ENCODE peak calls at places on chromosomes 2 and 18, in ten cellular contexts. L is upper lobe of right lung, C is PC-3, F is endothelial cell of umbilical vein, M is H9, N is A673, B is IMR-90, H is mesenchymal stem cell, Z is H7, P is PC-9. E is an unnamed sample. For H3K27me3, the result is how much of the 10 kb centered on the place peaks cover.

GRCh38 chr2:9519250-9519649 is 36.4 kb downstream of the ADAM17 start:
- DNase-seq in B (peak), N (no peak), Z (no peak), C (no peak), P (no peak), L (no peak), F (no peak), H (peak), M (no peak), E (no peak)

GRCh38 chr2:167929461-167929860 is 317.9 kb downstream of the STK39 start:
- DNase-seq in L (no peak), B (no peak), M (no peak), Z (no peak), C (no peak), H (no peak), N (no peak), P (no peak), F (no peak), E (no peak)

GRCh38 chr2:139383532-139383931 is 603.3 kb upstream of the NXPH2 start:
- DNase-seq in C (no peak), M (no peak), N (no peak), Z (no peak), F (no peak), H (no peak), L (no peak), P (no peak), B (no peak), E (no peak)

GRCh38 chr2:233225230-233226068 is 26.0 kb upstream of the ATG16L1 start:
- DNase-seq in Z (no peak), N (no peak), F (no peak), H (no peak), L (no peak), M (no peak), B (no peak), P (peak), C (no peak), E (no peak)

GRCh38 chr18:23141022-23141999 is 6.0 kb downstream of the CABLES1 start:
- DNase-seq in L (no peak), F (no peak), P (no peak), Z (no peak), H (peak), B (no peak), N (no peak), C (no peak), M (no peak), E (no peak)

GRCh38 chr2:198587201-198587600 is 782.8 kb downstream of the PLCL1 start:
- DNase-seq in B (no peak), C (no peak), H (no peak), N (no peak), M (no peak), L (no peak), Z (no peak), F (no peak), P (no peak), E (no peak)

GRCh38 chr18:23929362-23929940 is 85.1 kb upstream of the TTC39C start:
- DNase-seq in F (no peak), N (no peak), M (no peak), L (no peak), Z (no peak), C (no peak), H (no peak), B (no peak), P (no peak), E (no peak)

GRCh38 chr2:168466834-168467565 is 10.9 kb downstream of the CERS6 start:
- DNase-seq in N (no peak), P (no peak), M (no peak), B (no peak), Z (no peak), H (no peak), F (peak), C (no peak), L (no peak), E (no peak)

GRCh38 chr2:53356291-53356905 is 411.2 kb upstream of the CHAC2 start:
- DNase-seq in F (no peak), N (no peak), M (peak), H (no peak), Z (no peak), P (no peak), L (no peak), C (no peak), B (no peak), E (no peak)

DNA sequence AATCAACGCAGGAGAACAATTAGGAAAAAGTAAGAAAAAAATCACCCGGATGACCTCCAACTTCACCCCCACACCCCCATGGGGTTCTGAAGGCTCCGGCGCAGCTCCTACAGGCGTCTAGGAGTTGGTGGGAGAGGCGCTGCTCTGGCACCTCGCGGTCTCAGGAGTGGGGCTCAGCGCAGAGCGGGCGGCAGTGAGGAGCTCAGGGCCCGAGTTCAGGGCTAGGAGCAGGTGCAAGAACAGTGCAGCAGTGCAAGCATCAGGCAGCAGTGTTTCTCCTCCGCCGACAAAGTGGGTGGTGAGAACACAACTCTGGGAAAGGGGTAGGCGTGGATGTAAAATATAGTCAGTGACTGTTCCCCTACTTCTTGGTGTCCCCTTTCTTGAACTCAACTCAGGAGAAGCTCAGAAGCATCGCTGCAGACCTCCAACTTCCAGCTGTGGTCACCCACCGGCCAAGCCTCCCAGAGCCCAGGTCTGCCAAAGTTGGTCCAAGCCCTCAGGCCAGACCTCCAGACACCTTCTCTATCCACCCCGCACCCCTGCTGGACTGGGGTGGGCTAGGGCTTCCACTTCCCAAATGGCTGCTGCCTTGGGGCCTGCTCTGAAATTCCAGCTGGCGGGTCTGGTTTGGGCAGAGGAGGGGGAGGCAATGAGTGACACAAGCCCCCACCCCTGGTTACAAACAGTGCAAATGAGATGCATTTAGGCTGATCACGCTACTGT is 14.3 kb downstream of the POU3F3 start:
- DNase-seq in L (no peak), B (no peak), N (no peak), P (no peak), F (no peak), Z (peak), C (no peak), H (no peak), M (peak), E (no peak)
- H3K27me3 ChIP-seq in L (half or more), B (half or more), N (half or more), P (half or more), F (half or more), Z (half or more), C (half or more), H (half or more), M (half or more), E (half or more)

GRCh38 chr2:111957872-111958354 is 59.5 kb downstream of the MERTK start:
- DNase-seq in B (no peak), L (no peak), H (no peak), N (no peak), P (no peak), F (no peak), Z (no peak), M (no peak), C (no peak), E (no peak)
- H3K27me3 ChIP-seq in B (under half), L (under half), H (under half), N (under half), P (under half), F (under half), Z (under half), M (under half), C (under half), E (under half)

GRCh38 chr18:50196261-50196660 is 1.3 kb upstream of the MYO5B start:
- DNase-seq in M (no peak), C (no peak), N (no peak), B (no peak), P (no peak), H (no peak), L (no peak), Z (no peak), F (no peak), E (no peak)
- H3K27me3 ChIP-seq in M (under half), C (under half), N (half or more), B (under half), P (under half), H (half or more), L (under half), Z (under half), F (under half), E (half or more)

GRCh38 chr2:164948540-164948939 is 6.8 kb downstream of the SLC38A11 start:
- DNase-seq in N (no peak), B (no peak), P (no peak), L (no peak), F (peak), M (no peak), Z (no peak), H (no peak), C (no peak), E (no peak)

GRCh38 chr2:164953279-164953678 is 2.0 kb downstream of the SLC38A11 start:
- DNase-seq in C (no peak), M (no peak), F (no peak), H (no peak), N (no peak), L (no peak), Z (no peak), P (no peak), B (no peak), E (no peak)

GRCh38 chr2:164954186-164954585 is 1.1 kb downstream of the SLC38A11 start:
- DNase-seq in P (no peak), H (no peak), M (no peak), N (no peak), B (no peak), C (no peak), F (no peak), L (no peak), Z (no peak), E (no peak)

GRCh38 chr2:164954954-164955701 is at the start of gene SLC38A11:
- DNase-seq in H (no peak), B (no peak), C (no peak), N (no peak), P (no peak), F (no peak), Z (peak), L (peak), M (peak), E (no peak)

DNA sequence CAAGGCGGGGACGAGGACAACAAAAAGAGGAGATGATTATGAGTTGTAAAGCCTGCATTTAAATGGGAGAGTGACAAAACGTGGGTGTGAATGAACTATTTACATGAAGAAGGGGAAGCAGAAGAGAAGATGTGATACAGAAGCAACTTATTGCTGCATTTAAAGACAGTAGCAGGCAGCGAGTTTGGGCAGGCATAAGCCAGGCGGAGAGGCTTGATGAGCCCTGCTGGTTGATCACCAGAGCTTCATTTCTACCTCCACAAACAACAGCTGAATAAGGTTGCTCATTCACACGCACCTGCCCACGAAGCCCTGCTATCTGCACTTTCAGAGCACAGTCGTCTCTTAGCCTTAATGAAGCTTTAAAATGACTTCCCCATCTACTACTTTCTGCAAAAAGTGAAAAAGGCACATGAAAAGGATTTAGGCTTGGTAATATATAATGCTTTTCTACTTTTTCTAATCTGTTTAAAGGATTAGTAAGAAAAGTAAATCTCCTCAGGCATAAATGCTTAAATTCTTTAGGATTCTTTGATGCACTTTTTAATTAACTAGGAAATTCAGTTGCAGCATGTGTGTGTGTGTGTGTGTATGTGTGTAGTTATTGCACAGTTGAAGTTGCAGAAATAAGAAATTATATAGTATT is 3.1 kb downstream of the SLC38A11 start:
- DNase-seq in P (no peak), C (no peak), Z (no peak), H (no peak), M (no peak), F (no peak), B (no peak), L (no peak), N (no peak), E (no peak)
- H3K27me3 ChIP-seq in P (under half), C (under half), Z (under half), H (under half), M (under half), F (under half), B (under half), L (under half), N (under half), E (under half)